ENCODE peak calls at places on chromosome 21, in ten cellular contexts. E is AG10803; I is activated naive CD8-positive, alpha-beta T cell treated with anti-CD3 and anti-CD28 coated beads, Interleukin-2, amount 10 ng/mL, durations not matched to agents 7 days and 5 days; Y is GM23338; P is myocyte; J is AG08395; R is thoracic aorta; K is prostate gland; X is germinal center; Z is tibial nerve. F is an unnamed sample.

GRCh38 chr21:14736162-14736561 is 190.0 kb upstream of the SAMSN1 start:
- DNase-seq in E (no peak), I (no peak), Y (no peak), P (no peak), J (no peak), R (no peak), K (no peak), X (no peak), Z (no peak), F (no peak)

GRCh38 chr21:31557421-31557955 is 102.0 kb upstream of the SOD1 start:
- DNase-seq in E (no peak), I (peak; percentile 60), Y (peak; percentile 85), P (no peak), J (no peak), R (no peak), K (no peak), X (peak; percentile 7), Z (no peak), F (no peak)

GRCh38 chr21:25384782-25385181 is 222.5 kb downstream of the MRPL39 start:
- DNase-seq in E (no peak), I (no peak), Y (no peak), P (no peak), J (no peak), R (no peak), K (no peak), X (no peak), Z (no peak), F (no peak)

GRCh38 chr21:45556645-45557601 is 14.7 kb upstream of the SLC19A1 start:
- DNase-seq in E (no peak), I (peak; percentile 32), Y (no peak), P (no peak), J (no peak), R (no peak), K (no peak), X (no peak), Z (no peak), F (no peak)

GRCh38 chr21:16912075-16912474 is 600.8 kb upstream of the CXADR start:
- DNase-seq in E (peak; percentile 43), I (no peak), Y (no peak), P (peak; percentile 28), J (peak; percentile 50), R (no peak), K (no peak), X (no peak), Z (no peak), F (no peak)

GRCh38 chr21:33668620-33669019 is 26.3 kb downstream of the ITSN1 start:
- DNase-seq in E (no peak), I (no peak), Y (no peak), P (no peak), J (no peak), R (no peak), K (no peak), X (no peak), Z (no peak), F (no peak)

GRCh38 chr21:32886339-32886738 is 114.8 kb upstream of the PAXBP1 start:
- DNase-seq in E (no peak), I (no peak), Y (no peak), P (no peak), J (no peak), R (no peak), K (no peak), X (no peak), Z (no peak), F (no peak)

GRCh38 chr21:42051788-42052187 is 19.3 kb upstream of the UMODL1 start:
- DNase-seq in E (no peak), I (no peak), Y (no peak), P (no peak), J (no peak), R (no peak), K (no peak), X (no peak), Z (no peak), F (no peak)

GRCh38 chr21:44353200-44353970 is at the start of gene TRPM2:
- DNase-seq in E (peak; percentile 24), I (peak; percentile 69), Y (no peak), P (no peak), J (peak; percentile 30), R (no peak), K (no peak), X (no peak), Z (peak; percentile 45), F (no peak)

GRCh38 chr21:28705616-28706015 is 287.1 kb downstream of the LTN1 start:
- DNase-seq in E (no peak), I (no peak), Y (no peak), P (no peak), J (peak; percentile 4), R (no peak), K (no peak), X (no peak), Z (no peak), F (no peak)

GRCh38 chr21:16794944-16795343 is 717.9 kb upstream of the CXADR start:
- DNase-seq in E (peak; percentile 89), I (no peak), Y (no peak), P (peak; percentile 79), J (peak; percentile 78), R (no peak), K (no peak), X (no peak), Z (no peak), F (no peak)

GRCh38 chr21:26732442-26733221 is 112.6 kb downstream of the ADAMTS1 start:
- DNase-seq in E (peak; percentile 62), I (no peak), Y (peak; percentile 85), P (peak; percentile 99), J (peak; percentile 54), R (no peak), K (no peak), X (no peak), Z (peak; percentile 71), F (peak; percentile 19)

GRCh38 chr21:45571641-45572040 is 29.4 kb upstream of the SLC19A1 start:
- DNase-seq in E (no peak), I (no peak), Y (no peak), P (no peak), J (no peak), R (no peak), K (no peak), X (no peak), Z (no peak), F (no peak)

GRCh38 chr21:31198575-31198974 is 145.5 kb downstream of the TIAM1 start:
- DNase-seq in E (peak; percentile 44), I (no peak), Y (peak; percentile 71), P (peak; percentile 74), J (peak; percentile 48), R (no peak), K (peak; percentile 23), X (peak; percentile 29), Z (peak; percentile 37), F (peak; percentile 67)

GRCh38 chr21:41136286-41136685 is 31.7 kb upstream of the BACE2 start:
- DNase-seq in E (no peak), I (no peak), Y (no peak), P (no peak), J (no peak), R (no peak), K (no peak), X (no peak), Z (no peak), F (no peak)

GRCh38 chr21:45558044-45558721 is 15.9 kb upstream of the SLC19A1 start:
- DNase-seq in E (no peak), I (peak; percentile 19), Y (no peak), P (no peak), J (no peak), R (no peak), K (no peak), X (no peak), Z (no peak), F (no peak)

GRCh38 chr21:42580076-42580792 is 66.6 kb downstream of the SLC37A1 start:
- DNase-seq in E (no peak), I (no peak), Y (no peak), P (no peak), J (no peak), R (no peak), K (no peak), X (no peak), Z (no peak), F (no peak)

GRCh38 chr21:42002421-42002958 is 7.7 kb downstream of the ZBTB21 start:
- DNase-seq in E (peak; percentile 93), I (no peak), Y (no peak), P (peak; percentile 19), J (peak; percentile 83), R (no peak), K (no peak), X (peak; percentile 31), Z (no peak), F (no peak)

GRCh38 chr21:20661221-20661620 is 337.0 kb upstream of the NCAM2 start:
- DNase-seq in E (no peak), I (no peak), Y (peak; percentile 41), P (no peak), J (no peak), R (no peak), K (no peak), X (no peak), Z (no peak), F (no peak)

GRCh38 chr21:15826147-15826780 is 96.5 kb downstream of the USP25 start:
- DNase-seq in E (peak; percentile 22), I (no peak), Y (peak; percentile 81), P (peak; percentile 41), J (peak; percentile 6), R (no peak), K (peak; percentile 29), X (peak; percentile 8), Z (no peak), F (peak; percentile 64)

GRCh38 chr21:34510148-34511142 is 1.6 kb downstream of the KCNE1 start:
- DNase-seq in E (peak; percentile 72), I (peak; percentile 51), Y (peak; percentile 81), P (peak; percentile 58), J (peak; percentile 83), R (peak; percentile 27), K (no peak), X (peak; percentile 25), Z (peak; percentile 69), F (peak; percentile 70)

GRCh38 chr21:41584603-41585176 is 76.7 kb upstream of the TMPRSS2 start:
- DNase-seq in E (no peak), I (no peak), Y (no peak), P (no peak), J (no peak), R (no peak), K (no peak), X (no peak), Z (no peak), F (no peak)

GRCh38 chr21:35324372-35325220 is 275.5 kb upstream of the RUNX1 start:
- DNase-seq in E (peak; percentile 94), I (no peak), Y (no peak), P (peak; percentile 88), J (peak; percentile 83), R (no peak), K (peak; percentile 28), X (no peak), Z (peak; percentile 30), F (no peak)

GRCh38 chr21:39726133-39726532 is 18.9 kb upstream of the IGSF5 start:
- DNase-seq in E (no peak), I (no peak), Y (peak; percentile 10), P (no peak), J (no peak), R (no peak), K (no peak), X (no peak), Z (no peak), F (no peak)

GRCh38 chr21:45584786-45585185 is 42.5 kb upstream of the SLC19A1 start:
- DNase-seq in E (no peak), I (no peak), Y (no peak), P (no peak), J (no peak), R (no peak), K (no peak), X (no peak), Z (no peak), F (no peak)

GRCh38 chr21:44377201-44377921 is 23.9 kb downstream of the TRPM2 start:
- DNase-seq in E (no peak), I (peak; percentile 20), Y (peak; percentile 66), P (no peak), J (no peak), R (no peak), K (no peak), X (no peak), Z (no peak), F (no peak)

GRCh38 chr21:41565550-41565949 is 57.6 kb upstream of the TMPRSS2 start:
- DNase-seq in E (no peak), I (no peak), Y (no peak), P (no peak), J (no peak), R (no peak), K (no peak), X (no peak), Z (no peak), F (no peak)

GRCh38 chr21:39317134-39318090 is 4.0 kb upstream of the BRWD1 start:
- DNase-seq in E (no peak), I (no peak), Y (no peak), P (no peak), J (no peak), R (no peak), K (no peak), X (peak; percentile 43), Z (no peak), F (no peak)